ENCODE peak calls at places on chromosomes 11 and 22, in five cellular contexts. D is mesendoderm, E is H9, B is H1, I is IMR-90. S is an unnamed sample.

GRCh38 chr22:39710380-39711117 is 140.0 kb downstream of the CACNA1I start:
- DNase-seq in B (no peak), E (no peak), D (no peak), I (no peak), S (no peak)

GRCh38 chr22:37147186-37147990 is 2.3 kb downstream of the IL2RB start:
- DNase-seq in E (no peak), B (no peak), D (no peak), I (no peak), S (peak; percentile 10)

GRCh38 chr11:6393989-6394670 is 3.9 kb downstream of the SMPD1 start:
- DNase-seq in I (no peak), D (no peak), E (no peak), B (no peak), S (no peak)

GRCh38 chr11:72331761-72332160 is 87.8 kb upstream of the PHOX2A start:
- DNase-seq in D (no peak), E (no peak), B (no peak), I (no peak), S (no peak)

GRCh38 chr11:60169264-60169915 is 13.5 kb downstream of the MS4A6A start:
- DNase-seq in D (peak; percentile 81), E (no peak), I (no peak), B (peak; percentile 49), S (peak; percentile 7)

GRCh38 chr11:85137597-85137996 is 489.5 kb downstream of the DLG2 start:
- DNase-seq in D (no peak), I (no peak), B (no peak), E (no peak), S (no peak)

GRCh38 chr11:61963016-61963281 is 4.5 kb downstream of the FTH1 start:
- DNase-seq in I (peak; percentile 54), B (no peak), E (no peak), D (peak; percentile 55), S (peak; percentile 67)

GRCh38 chr22:32378703-32379272 is 21.1 kb downstream of the RFPL3 start:
- DNase-seq in B (peak; percentile 91), D (peak; percentile 80), I (peak; percentile 18), E (peak; percentile 81), S (peak; percentile 47)

GRCh38 chr11:61732705-61733104 is 19.7 kb upstream of the MYRF start:
- DNase-seq in B (no peak), E (no peak), I (peak; percentile 34), D (no peak), S (no peak)

GRCh38 chr11:67504023-67504949 is 877 bp downstream of the PITPNM1 start:
- DNase-seq in D (no peak), B (peak; percentile 71), E (no peak), I (no peak), S (peak; percentile 51)

GRCh38 chr11:69854719-69855118 is 35.5 kb upstream of the FGF3 start:
- DNase-seq in B (no peak), E (no peak), I (peak; percentile 50), D (no peak), S (peak; percentile 35)

GRCh38 chr11:61474234-61474633 is 34.3 kb upstream of the LRRC10B start:
- DNase-seq in D (no peak), E (no peak), I (no peak), B (no peak), S (no peak)

GRCh38 chr11:62539238-62539925 is 7.2 kb downstream of the AHNAK start:
- DNase-seq in D (no peak), I (peak; percentile 93), B (peak; percentile 45), E (no peak), S (peak; percentile 77)

GRCh38 chr22:48881326-48881980 is 946.2 kb downstream of the BRD1 start:
- DNase-seq in E (no peak), D (no peak), I (no peak), B (no peak), S (no peak)

GRCh38 chr11:46649180-46649738 is 31.9 kb downstream of the ATG13 start:
- DNase-seq in D (peak; percentile 58), B (no peak), I (peak; percentile 97), E (no peak), S (peak; percentile 93)

GRCh38 chr22:37887610-37888378 is 18.3 kb upstream of the MICALL1 start:
- DNase-seq in E (peak; percentile 60), D (peak; percentile 99), I (peak; percentile 65), B (no peak), S (peak; percentile 74)

GRCh38 chr11:84290647-84291046 is 1004.5 kb upstream of the CCDC90B start:
- DNase-seq in D (no peak), B (no peak), E (no peak), I (peak; percentile 59), S (peak; percentile 4)

GRCh38 chr11:62805991-62806441 is 776 bp upstream of the NXF1 start:
- DNase-seq in E (no peak), I (no peak), B (no peak), D (peak; percentile 57), S (peak; percentile 33)

GRCh38 chr22:29780781-29781676 is 13.9 kb downstream of the UQCR10 start:
- DNase-seq in D (peak; percentile 50), B (no peak), I (peak; percentile 85), E (no peak), S (peak; percentile 58)

GRCh38 chr22:40176921-40177737 is 596 bp upstream of the TNRC6B start:
- DNase-seq in D (peak; percentile 90), B (peak; percentile 77), I (peak; percentile 71), E (peak; percentile 76), S (peak; percentile 77)

GRCh38 chr11:37394236-37394870 is 796.3 kb upstream of the RAG2 start:
- DNase-seq in B (no peak), E (no peak), D (peak; percentile 7), I (no peak), S (no peak)

GRCh38 chr11:33633251-33634003 is 67.2 kb downstream of the C11orf91 start:
- DNase-seq in E (peak; percentile 44), D (peak; percentile 71), I (peak; percentile 72), B (no peak), S (peak; percentile 75)

GRCh38 chr11:58222730-58223129 is 6.0 kb downstream of the OR10Q1 start:
- DNase-seq in B (no peak), D (no peak), I (peak; percentile 41), E (no peak), S (no peak)

GRCh38 chr11:2789791-2790580 is 90.2 kb upstream of the KCNQ1OT1 start:
- DNase-seq in E (no peak), I (no peak), B (no peak), D (no peak), S (no peak)

GRCh38 chr22:27801616-27802388 is at the start of gene MN1:
- DNase-seq in E (peak; percentile 73), B (peak; percentile 87), I (peak; percentile 35), D (no peak), S (peak; percentile 66)
- H2BK15ac ChIP-seq in E (no peak within 1 kb of the TSS), B (no peak within 1 kb of the TSS), I (peak within 1 kb of the TSS; percentile 36), D (peak within 1 kb of the TSS; percentile 9), S (peak within 1 kb of the TSS; percentile 90)

DNA sequence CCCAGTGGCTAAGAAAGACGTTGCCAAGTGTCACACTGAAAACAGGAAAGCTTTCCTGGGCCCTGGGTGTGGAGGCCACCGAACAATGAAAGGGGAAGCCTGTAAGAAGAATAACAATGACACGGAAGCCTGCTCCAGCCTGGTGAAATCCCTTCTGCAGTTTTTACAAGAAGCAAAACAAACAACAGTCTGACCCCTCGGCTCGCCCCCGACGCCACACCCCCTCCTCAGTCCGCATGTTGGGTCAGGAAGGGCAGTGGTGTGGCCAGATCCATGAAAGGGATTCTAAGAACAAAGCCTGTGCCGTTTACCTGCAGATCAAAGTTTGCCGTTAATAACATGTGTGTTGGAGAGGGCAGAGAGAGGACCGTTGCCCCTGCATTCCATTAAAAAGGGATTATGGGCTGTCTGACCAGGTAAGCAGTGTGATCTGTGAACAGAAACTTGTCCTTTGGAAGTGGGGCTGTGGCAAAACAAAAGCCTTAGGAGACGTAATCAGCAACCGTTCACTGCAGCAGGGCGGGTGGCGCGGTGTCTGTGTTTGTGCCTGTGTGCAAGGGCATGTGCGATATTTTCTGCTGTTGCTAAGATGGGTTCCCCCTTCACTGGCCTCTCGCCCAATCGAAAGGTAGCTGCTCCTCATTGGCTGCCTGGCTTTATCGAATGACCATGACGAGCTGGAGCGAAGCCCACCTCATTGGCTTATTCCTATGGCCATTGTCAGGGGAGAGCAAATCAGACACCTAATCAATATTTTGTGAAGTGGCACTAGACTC is 113.8 kb upstream of the BLID start:
- DNase-seq in I (no peak), E (peak; percentile 68), D (no peak), B (peak; percentile 51), S (no peak)
- H3K4me2 ChIP-seq in I (no peak overlapping the region), E (peak overlapping the region; percentile 13), D (no peak overlapping the region), B (peak overlapping the region; percentile 41), S (no peak overlapping the region)

GRCh38 chr22:46522743-46523300 is 14.6 kb downstream of the CELSR1 start:
- DNase-seq in B (no peak), E (no peak), I (no peak), D (no peak), S (no peak)

GRCh38 chr22:46524203-46524740 is 13.1 kb downstream of the CELSR1 start:
- DNase-seq in B (no peak), E (no peak), D (no peak), I (no peak), S (no peak)

GRCh38 chr22:46528121-46528610 is 9.3 kb downstream of the CELSR1 start:
- DNase-seq in I (peak; percentile 64), B (no peak), D (peak; percentile 77), E (no peak), S (peak; percentile 53)

GRCh38 chr22:46525681-46526483 is 11.5 kb downstream of the CELSR1 start:
- DNase-seq in E (no peak), B (no peak), I (no peak), D (no peak), S (no peak)

DNA sequence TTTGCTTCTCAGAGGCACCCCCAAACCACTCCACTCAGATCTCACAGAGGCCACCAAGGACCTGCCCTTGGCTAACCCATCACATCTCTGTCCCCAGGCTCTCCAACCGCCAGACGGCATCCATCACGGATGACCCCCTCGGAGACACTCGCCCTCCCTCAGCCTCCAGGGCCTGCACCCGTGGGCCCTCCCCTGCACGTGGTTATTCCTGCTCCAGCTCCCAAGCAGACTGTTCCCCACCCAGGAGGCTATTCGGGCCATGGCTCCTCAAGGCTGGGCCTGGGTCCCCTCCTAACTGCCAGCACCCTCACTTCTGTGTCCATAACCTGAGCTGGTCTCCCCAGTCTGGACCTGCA is 11.0 kb downstream of the CELSR1 start:
- DNase-seq in E (no peak), D (no peak), I (no peak), B (no peak), S (no peak)
- H2BK15ac ChIP-seq in E (no peak overlapping the region), D (no peak overlapping the region), I (no peak overlapping the region), B (peak overlapping the region; percentile 29), S (no peak overlapping the region)

DNA sequence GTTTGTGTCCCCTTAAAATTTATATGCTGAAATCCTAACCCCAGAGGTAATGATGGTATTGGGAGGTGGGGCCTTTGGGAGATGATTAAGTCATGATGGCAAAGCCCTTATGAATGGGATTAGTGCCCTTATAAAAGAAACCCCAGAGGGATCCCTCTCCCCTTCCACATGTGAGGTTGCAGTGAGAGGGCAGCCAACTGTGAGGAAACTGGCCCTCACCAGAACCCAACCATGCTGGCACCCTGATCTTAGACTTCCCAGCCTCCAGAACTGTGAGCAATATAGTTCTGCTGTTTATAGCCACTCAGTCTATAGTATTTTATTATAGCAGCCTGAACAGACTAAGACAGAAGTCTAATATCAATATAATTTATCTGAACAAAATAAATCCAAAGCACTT is 27.1 kb upstream of the RRAS2 start:
- DNase-seq in E (no peak), D (no peak), I (no peak), B (no peak), S (no peak)
- H3K4me2 ChIP-seq in E (no peak overlapping the region), D (no peak overlapping the region), I (no peak overlapping the region), B (no peak overlapping the region), S (no peak overlapping the region)

GRCh38 chr22:21922370-21923162 is 30.1 kb downstream of the PPM1F start:
- DNase-seq in I (no peak), B (no peak), E (no peak), D (no peak), S (no peak)
- H2BK15ac ChIP-seq in I (no peak overlapping the region), B (peak overlapping the region; percentile 72), E (no peak overlapping the region), D (no peak overlapping the region), S (no peak overlapping the region)